ENCODE peak calls at places on chromosomes 4 and X, in five cellular contexts. T is aorta, R is neuronal stem cell, S is mammary epithelial cell, Y is vagina. V is an unnamed sample.

GRCh38 chr4:7831330-7831729 is 108.3 kb downstream of the AFAP1 start:
- DNase-seq in T (no peak), R (no peak), S (no peak), Y (no peak), V (no peak)

GRCh38 chrX:74606342-74606741 is 8.1 kb downstream of the RLIM start:
- DNase-seq in T (no peak), R (no peak), S (no peak), Y (no peak), V (no peak)

GRCh38 chr4:42234817-42235216 is 82.4 kb upstream of the BEND4 start:
- DNase-seq in T (no peak), R (no peak), S (no peak), Y (no peak), V (no peak)

GRCh38 chr4:2647403-2648158 is 108.6 kb downstream of the TNIP2 start:
- DNase-seq in T (no peak), R (no peak), S (no peak), Y (no peak), V (no peak)

GRCh38 chrX:136850441-136851175 is 29.9 kb downstream of the RBMX start:
- DNase-seq in T (no peak), R (no peak), S (no peak), Y (no peak), V (peak; percentile 56)

GRCh38 chr4:140609548-140610425 is 41.0 kb upstream of the UCP1 start:
- DNase-seq in T (no peak), R (peak; percentile 35), S (peak; percentile 45), Y (no peak), V (peak; percentile 82)

GRCh38 chr4:95158626-95159025 is 390.1 kb downstream of the UNC5C start:
- DNase-seq in T (no peak), R (no peak), S (no peak), Y (no peak), V (no peak)

GRCh38 chrX:70998402-70999027 is 67.6 kb upstream of the SLC7A3 start:
- DNase-seq in T (no peak), R (peak; percentile 26), S (peak; percentile 84), Y (no peak), V (peak; percentile 73)

GRCh38 chr4:15702941-15703403 is at the start of gene BST1:
- DNase-seq in T (peak; percentile 88), R (no peak), S (peak; percentile 23), Y (no peak), V (peak; percentile 77)

GRCh38 chr4:76892001-76892400 is 5.9 kb downstream of the SOWAHB start:
- DNase-seq in T (no peak), R (no peak), S (no peak), Y (no peak), V (no peak)

GRCh38 chr4:163620738-163621137 is 126.2 kb downstream of the TMA16 start:
- DNase-seq in T (no peak), R (no peak), S (no peak), Y (no peak), V (no peak)

GRCh38 chrX:150623583-150623982 is 55.2 kb downstream of the MTM1 start:
- DNase-seq in T (no peak), R (no peak), S (no peak), Y (no peak), V (no peak)

GRCh38 chr4:19455850-19456602 is 795.7 kb upstream of the SLIT2 start:
- DNase-seq in T (no peak), R (no peak), S (no peak), Y (no peak), V (no peak)

GRCh38 chrX:46758956-46759644 is at the start of gene SLC9A7:
- DNase-seq in T (peak; percentile 83), R (peak; percentile 69), S (peak; percentile 72), Y (no peak), V (peak; percentile 72)

GRCh38 chrX:28223991-28224390 is 242.7 kb upstream of the DCAF8L1 start:
- DNase-seq in T (no peak), R (no peak), S (no peak), Y (no peak), V (no peak)

GRCh38 chrX:47321386-47321785 is 49.0 kb upstream of the ZNF157 start:
- DNase-seq in T (peak; percentile 64), R (peak; percentile 57), S (peak; percentile 39), Y (no peak), V (peak; percentile 81)

GRCh38 chr4:165502919-165503907 is 124.4 kb downstream of the CPE start:
- DNase-seq in T (no peak), R (no peak), S (peak; percentile 60), Y (no peak), V (peak; percentile 87)

GRCh38 chr4:2962099-2962455 is 1.1 kb downstream of the NOP14 start:
- DNase-seq in T (no peak), R (peak; percentile 14), S (no peak), Y (peak; percentile 83), V (no peak)

GRCh38 chrX:53081925-53082772 is at the start of gene TSPYL2:
- DNase-seq in T (peak; percentile 96), R (peak; percentile 92), S (peak; percentile 89), Y (peak; percentile 97), V (peak; percentile 98)

GRCh38 chr4:147737623-147738022 is 5.7 kb downstream of the ARHGAP10 start:
- DNase-seq in T (no peak), R (no peak), S (no peak), Y (no peak), V (no peak)

GRCh38 chr4:147733614-147734344 is 1.9 kb downstream of the ARHGAP10 start:
- DNase-seq in T (no peak), R (no peak), S (peak; percentile 46), Y (no peak), V (peak; percentile 52)

GRCh38 chr4:147735413-147736301 is 3.8 kb downstream of the ARHGAP10 start:
- DNase-seq in T (no peak), R (no peak), S (no peak), Y (no peak), V (no peak)

GRCh38 chr4:147734496-147734895 is 2.6 kb downstream of the ARHGAP10 start:
- DNase-seq in T (no peak), R (no peak), S (no peak), Y (no peak), V (no peak)

GRCh38 chr4:147736458-147736857 is 4.6 kb downstream of the ARHGAP10 start:
- DNase-seq in T (no peak), R (no peak), S (peak; percentile 66), Y (no peak), V (peak; percentile 84)
- H3K4me1 ChIP-seq in T (peaks cover 10% of the 10 kb centered on the region), R (peaks cover 5% of the 10 kb centered on the region), S (peaks cover 45% of the 10 kb centered on the region), Y (peaks cover 59% of the 10 kb centered on the region), V (peaks cover 22% of the 10 kb centered on the region)

DNA sequence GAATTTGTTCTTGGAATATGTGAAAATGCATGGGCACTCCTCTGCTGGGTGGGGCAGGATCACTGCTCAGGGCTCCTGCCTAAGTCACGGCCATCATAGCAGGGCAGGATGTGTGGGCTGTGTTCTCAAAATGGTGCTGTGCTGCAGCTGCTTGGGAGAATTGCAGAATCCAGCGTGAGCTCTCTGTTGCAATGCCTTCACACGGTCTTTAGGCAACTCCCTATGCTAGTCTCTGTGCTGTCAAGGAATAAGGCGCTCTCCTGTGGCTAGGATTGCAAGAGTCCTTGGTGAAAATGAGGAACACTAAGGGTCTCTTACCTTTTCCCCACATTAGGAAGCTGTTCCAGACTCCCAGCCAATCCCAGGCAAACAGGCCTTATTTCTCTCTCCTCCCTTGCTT is 42.9 kb downstream of the F8 start:
- DNase-seq in T (no peak), R (no peak), S (no peak), Y (no peak), V (no peak)
- H3K4me1 ChIP-seq in T (no peaks in the 10 kb centered on the region), R (no peaks in the 10 kb centered on the region), S (peaks cover 10% of the 10 kb centered on the region), Y (no peaks in the 10 kb centered on the region), V (no peaks in the 10 kb centered on the region)

DNA sequence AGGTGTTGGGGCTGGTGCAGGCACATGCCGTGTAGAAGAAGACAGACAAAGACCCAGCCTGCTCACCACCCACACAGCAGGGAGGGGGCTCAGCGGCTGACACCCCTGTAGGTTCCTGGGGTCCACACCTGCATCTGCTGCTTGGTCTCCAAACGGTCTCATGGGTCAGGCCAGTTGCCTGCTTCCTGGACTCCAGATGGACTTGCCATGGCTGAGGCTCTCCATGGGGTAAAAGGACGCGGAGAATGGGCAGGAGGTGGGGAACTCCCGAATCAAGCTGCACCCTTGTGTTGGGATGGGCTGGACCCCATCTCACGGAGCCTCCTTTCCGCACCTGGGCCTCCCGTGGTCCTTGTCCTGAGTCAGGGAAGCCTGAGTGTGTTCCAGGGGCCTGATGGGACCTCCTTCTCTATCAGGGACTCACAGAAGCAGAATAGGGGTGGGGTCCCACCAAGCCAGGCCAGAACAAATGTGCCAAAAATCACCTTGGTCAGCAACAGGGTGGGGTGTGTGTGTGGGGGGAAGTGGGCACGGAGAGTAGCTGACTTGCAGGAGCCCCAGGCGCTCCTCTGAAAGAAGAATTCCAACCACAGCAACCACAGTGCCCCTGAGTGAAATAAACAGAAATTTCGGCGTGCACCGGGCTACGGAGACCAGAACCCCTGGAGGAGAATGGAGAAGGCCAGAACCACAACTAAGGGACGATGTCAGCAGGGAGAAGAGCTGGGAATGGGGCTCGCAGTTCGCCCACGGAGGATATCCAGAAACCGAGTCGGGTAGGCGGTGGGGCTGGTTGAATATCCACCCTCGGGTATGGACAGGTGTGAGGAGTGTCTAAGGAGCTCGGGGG is 11.8 kb upstream of the ASMTL start:
- DNase-seq in T (no peak), R (no peak), S (no peak), Y (peak; percentile 52), V (no peak)
- H3K4me1 ChIP-seq in T (no peaks in the 10 kb centered on the region), R (no peaks in the 10 kb centered on the region), S (no peaks in the 10 kb centered on the region), Y (no peaks in the 10 kb centered on the region), V (no peaks in the 10 kb centered on the region)

DNA sequence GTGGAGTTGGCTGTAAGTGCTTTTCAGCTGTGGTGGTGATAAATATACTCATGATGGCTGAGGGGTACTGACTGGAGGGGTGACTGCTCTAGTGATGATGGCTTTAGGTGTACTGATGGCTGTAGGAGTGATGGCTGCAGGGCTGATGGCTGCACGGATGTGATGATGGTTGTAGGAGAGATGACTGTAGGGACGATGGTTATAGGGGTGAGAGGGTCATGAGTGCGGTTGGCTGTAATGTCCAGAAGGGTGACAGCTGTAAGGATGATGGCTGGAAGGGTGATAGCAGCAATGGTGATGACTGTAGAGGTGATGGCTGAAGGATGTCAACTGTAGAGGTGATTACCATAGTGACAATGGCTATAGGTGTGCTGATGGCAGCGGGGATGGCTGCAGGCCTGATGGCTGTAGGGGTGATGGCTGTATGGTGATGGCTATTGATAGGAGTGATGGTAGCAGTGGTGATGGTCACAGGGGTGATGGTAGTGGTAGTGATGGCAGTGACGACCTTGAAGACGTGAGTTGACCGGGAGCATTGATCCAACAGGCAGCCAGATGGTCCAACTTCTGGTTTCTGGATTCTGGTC is 570 bp upstream of the SASH3 start:
- DNase-seq in T (no peak), R (no peak), S (no peak), Y (no peak), V (no peak)
- H3K4me1 ChIP-seq in T (no peaks in the 10 kb centered on the region), R (peaks cover 1% of the 10 kb centered on the region), S (no peaks in the 10 kb centered on the region), Y (no peaks in the 10 kb centered on the region), V (no peaks in the 10 kb centered on the region)

GRCh38 chr4:57084360-57084759 is 25.8 kb downstream of the IGFBP7 start:
- DNase-seq in T (no peak), R (no peak), S (no peak), Y (no peak), V (no peak)

GRCh38 chr4:57080781-57081650 is 29.2 kb downstream of the IGFBP7 start:
- DNase-seq in T (peak; percentile 76), R (no peak), S (peak; percentile 92), Y (no peak), V (no peak)

GRCh38 chr4:57081651-57082349 is 28.4 kb downstream of the IGFBP7 start:
- DNase-seq in T (no peak), R (no peak), S (no peak), Y (no peak), V (no peak)

GRCh38 chr4:57085278-57085677 is 24.9 kb downstream of the IGFBP7 start:
- DNase-seq in T (no peak), R (no peak), S (no peak), Y (no peak), V (no peak)

GRCh38 chr4:57083107-57083506 is 27.1 kb downstream of the IGFBP7 start:
- DNase-seq in T (no peak), R (no peak), S (no peak), Y (no peak), V (no peak)
- H3K4me1 ChIP-seq in T (peaks cover 19% of the 10 kb centered on the region), R (peaks cover 8% of the 10 kb centered on the region), S (peaks cover 47% of the 10 kb centered on the region), Y (peaks cover 39% of the 10 kb centered on the region), V (peaks cover 27% of the 10 kb centered on the region)

GRCh38 chr4:168589154-168589553 is 92.3 kb downstream of the PALLD start:
- DNase-seq in T (no peak), R (no peak), S (peak; percentile 99), Y (no peak), V (no peak)
- H3K4me1 ChIP-seq in T (peaks cover 6% of the 10 kb centered on the region), R (peaks cover 2% of the 10 kb centered on the region), S (peaks cover 79% of the 10 kb centered on the region), Y (peaks cover 30% of the 10 kb centered on the region), V (peaks cover 7% of the 10 kb centered on the region)